ENCODE peak calls at places on chromosomes 7 and 10, in eight cellular contexts. P, R, Q, L, N, V, X and G are unnamed samples.

GRCh38 chr10:71725998-71726672 is 6.6 kb upstream of the C10orf105 start:
- DNase-seq in P (no peak), R (no peak), Q (no peak), L (no peak), N (peak), V (no peak), X (no peak), G (peak)

GRCh38 chr10:71696635-71697326 is 22.8 kb downstream of the C10orf105 start:
- DNase-seq in P (peak), R (peak), Q (peak), L (no peak), N (peak), V (no peak), X (peak), G (peak)

GRCh38 chr10:78255214-78255613 is 221.6 kb downstream of the RPS24 start:
- DNase-seq in P (no peak), R (no peak), Q (no peak), L (no peak), N (peak), V (no peak), X (no peak), G (no peak)

GRCh38 chr10:104036518-104037260 is 49.0 kb downstream of the COL17A1 start:
- DNase-seq in P (no peak), R (no peak), Q (no peak), L (no peak), N (no peak), V (no peak), X (no peak), G (peak)

GRCh38 chr10:44628921-44629320 is 244.0 kb upstream of the CXCL12 start:
- DNase-seq in P (no peak), R (no peak), Q (peak), L (no peak), N (no peak), V (no peak), X (no peak), G (peak)

GRCh38 chr10:110168601-110169481 is 38.6 kb upstream of the MXI1 start:
- DNase-seq in P (no peak), R (no peak), Q (no peak), L (no peak), N (no peak), V (no peak), X (peak), G (no peak)

GRCh38 chr7:44678468-44679179 is 70.0 kb upstream of the ZMIZ2 start:
- DNase-seq in P (no peak), R (peak), Q (peak), L (no peak), N (no peak), V (no peak), X (no peak), G (peak)

GRCh38 chr7:19117081-19117869 is at the start of gene TWIST1:
- DNase-seq in P (peak), R (peak), Q (peak), L (no peak), N (peak), V (no peak), X (peak), G (peak)

GRCh38 chr10:104548090-104548489 is 93.0 kb upstream of the SORCS3 start:
- DNase-seq in P (no peak), R (no peak), Q (peak), L (no peak), N (no peak), V (no peak), X (no peak), G (peak)

GRCh38 chr10:126465771-126466170 is 77.5 kb upstream of the ADAM12 start:
- DNase-seq in P (no peak), R (no peak), Q (no peak), L (no peak), N (no peak), V (no peak), X (no peak), G (no peak)

GRCh38 chr7:732094-732541 is 5.0 kb upstream of the PRKAR1B start:
- DNase-seq in P (peak), R (no peak), Q (no peak), L (peak), N (peak), V (peak), X (peak), G (no peak)

GRCh38 chr7:95798401-95798930 is 26.1 kb downstream of the DYNC1I1 start:
- DNase-seq in P (no peak), R (no peak), Q (no peak), L (peak), N (no peak), V (peak), X (peak), G (no peak)

GRCh38 chr10:67079126-67079525 is 153.3 kb downstream of the LRRTM3 start:
- DNase-seq in P (no peak), R (no peak), Q (no peak), L (no peak), N (no peak), V (no peak), X (peak), G (no peak)

GRCh38 chr10:91012502-91012901 is 91.6 kb upstream of the ANKRD1 start:
- DNase-seq in P (no peak), R (no peak), Q (no peak), L (no peak), N (no peak), V (no peak), X (no peak), G (no peak)

GRCh38 chr7:124398937-124399552 is 366.2 kb upstream of the TMEM229A start:
- DNase-seq in P (no peak), R (no peak), Q (no peak), L (no peak), N (no peak), V (no peak), X (no peak), G (no peak)

GRCh38 chr7:45591101-45591906 is 17.1 kb downstream of the ADCY1 start:
- DNase-seq in P (no peak), R (no peak), Q (no peak), L (no peak), N (no peak), V (no peak), X (no peak), G (no peak)

GRCh38 chr7:115070311-115070710 is 148.4 kb downstream of the MDFIC start:
- DNase-seq in P (no peak), R (no peak), Q (no peak), L (no peak), N (no peak), V (no peak), X (no peak), G (no peak)

GRCh38 chr10:37871143-37871542 is 13.7 kb upstream of the ZNF248 start:
- DNase-seq in P (no peak), R (no peak), Q (no peak), L (no peak), N (no peak), V (no peak), X (no peak), G (no peak)

GRCh38 chr7:156935250-156935649 is 14.3 kb upstream of the NOM1 start:
- DNase-seq in P (no peak), R (no peak), Q (no peak), L (no peak), N (no peak), V (no peak), X (no peak), G (no peak)

GRCh38 chr10:59434463-59435326 is 72.3 kb upstream of the FAM13C start:
- DNase-seq in P (no peak), R (no peak), Q (no peak), L (no peak), N (no peak), V (no peak), X (no peak), G (no peak)

GRCh38 chr10:71970331-71970730 is 6.1 kb downstream of the CHST3 start:
- DNase-seq in P (no peak), R (no peak), Q (no peak), L (no peak), N (peak), V (no peak), X (peak), G (peak)